ENCODE peak calls at places on chromosomes 2 and 18, in four cellular contexts. E, B, K and L are unnamed samples.

GRCh38 chr2:119871725-119872124 is 112.0 kb downstream of the PTPN4 start:
- DNase-seq in K (no peak), E (no peak), B (no peak), L (no peak)

GRCh38 chr2:174902491-174903242 is 102.5 kb downstream of the CHN1 start:
- DNase-seq in B (no peak), K (no peak), E (no peak), L (no peak)

GRCh38 chr18:62732631-62733030 is 17.3 kb downstream of the PHLPP1 start:
- DNase-seq in K (no peak), B (no peak), E (no peak), L (no peak)

GRCh38 chr2:128315829-128316776 is 2.6 kb downstream of the HS6ST1 start:
- DNase-seq in E (no peak), B (no peak), K (peak; percentile 18), L (peak; percentile 6)

GRCh38 chr2:240451791-240452470 is 16.5 kb downstream of the GPC1 start:
- DNase-seq in E (no peak), B (no peak), K (no peak), L (no peak)

GRCh38 chr2:241863021-241863954 is 4.6 kb upstream of the PDCD1 start:
- DNase-seq in K (no peak), B (no peak), E (no peak), L (no peak)

GRCh38 chr2:46645681-46646162 is 166.4 kb downstream of the TMEM247 start:
- DNase-seq in K (no peak), E (no peak), B (no peak), L (no peak)

GRCh38 chr2:232854082-232854481 is 16.0 kb upstream of the SNORC start:
- DNase-seq in B (no peak), E (no peak), K (no peak), L (no peak)

GRCh38 chr2:240913810-240914644 is 7.9 kb downstream of the CROCC2 start:
- DNase-seq in B (peak; percentile 69), K (peak; percentile 63), E (no peak), L (peak; percentile 81)

GRCh38 chr2:102520801-102521200 is 47.8 kb downstream of the SLC9A4 start:
- DNase-seq in B (no peak), E (no peak), K (no peak), L (no peak)

GRCh38 chr2:201151127-201152074 is 31.5 kb upstream of the CASP10 start:
- DNase-seq in E (no peak), B (no peak), K (no peak), L (no peak)

GRCh38 chr2:129733579-129733978 is 245.9 kb upstream of the RAB6C start:
- DNase-seq in E (no peak), B (no peak), K (no peak), L (peak; percentile 35)

GRCh38 chr2:211455225-211455841 is 898.9 kb downstream of the CPS1 start:
- DNase-seq in B (peak; percentile 61), K (no peak), E (peak; percentile 33), L (no peak)

GRCh38 chr18:44709297-44710117 is 28.8 kb downstream of the SETBP1 start:
- DNase-seq in K (no peak), B (no peak), E (peak; percentile 92), L (no peak)

GRCh38 chr2:16205631-16206030 is 265.3 kb downstream of the MYCN start:
- DNase-seq in K (no peak), B (no peak), E (no peak), L (no peak)

GRCh38 chr18:44185981-44186380 is 494.7 kb upstream of the SETBP1 start:
- DNase-seq in B (no peak), E (no peak), K (no peak), L (no peak)

GRCh38 chr2:240922234-240922981 is 16.3 kb downstream of the CROCC2 start:
- DNase-seq in B (no peak), K (peak; percentile 17), E (no peak), L (peak; percentile 60)

GRCh38 chr2:107719141-107719540 is 107.6 kb upstream of the RGPD4 start:
- DNase-seq in E (no peak), B (no peak), K (no peak), L (no peak)

GRCh38 chr2:50333501-50334228 is 698.3 kb downstream of the NRXN1 start:
- DNase-seq in E (no peak), K (no peak), B (no peak), L (no peak)

GRCh38 chr18:9648431-9649163 is 34.2 kb upstream of the PPP4R1 start:
- DNase-seq in K (no peak), E (no peak), B (no peak), L (peak; percentile 11)

GRCh38 chr2:105609756-105610397 is 134.8 kb upstream of the NCK2 start:
- DNase-seq in K (no peak), E (no peak), B (no peak), L (peak; percentile 42)

GRCh38 chr2:204900487-204900886 is 355.2 kb downstream of the PARD3B start:
- DNase-seq in K (no peak), B (no peak), E (no peak), L (no peak)

GRCh38 chr2:31300309-31300708 is 66.4 kb downstream of the EHD3 start:
- DNase-seq in K (no peak), B (no peak), E (no peak), L (no peak)

GRCh38 chr18:79523738-79524180 is 128.0 kb downstream of the NFATC1 start:
- DNase-seq in E (no peak), K (peak; percentile 19), B (no peak), L (no peak)

GRCh38 chr18:79461627-79462026 is 65.9 kb downstream of the NFATC1 start:
- DNase-seq in E (no peak), K (no peak), B (no peak), L (no peak)

GRCh38 chr18:62282188-62282629 is 42.9 kb upstream of the TNFRSF11A start:
- DNase-seq in E (no peak), B (no peak), K (no peak), L (no peak)

GRCh38 chr2:5673148-5673860 is 18.9 kb upstream of the SOX11 start:
- DNase-seq in K (no peak), B (no peak), E (peak; percentile 21), L (no peak)

GRCh38 chr2:64625352-64626145 is 28.2 kb downstream of the SERTAD2 start:
- DNase-seq in B (no peak), E (no peak), K (no peak), L (no peak)

GRCh38 chr2:634041-634440 is 43.2 kb downstream of the TMEM18 start:
- DNase-seq in B (no peak), K (no peak), E (no peak), L (no peak)

GRCh38 chr2:166057363-166058169 is 70.3 kb downstream of the SCN1A start:
- DNase-seq in K (no peak), E (peak; percentile 38), B (peak; percentile 2), L (no peak)

GRCh38 chr18:35515460-35516130 is 17.8 kb upstream of the INO80C start:
- DNase-seq in E (no peak), K (no peak), B (no peak), L (no peak)

GRCh38 chr2:173884403-173884802 is 80.8 kb downstream of the SP3 start:
- DNase-seq in B (peak; percentile 9), E (peak; percentile 39), K (peak; percentile 63), L (no peak)

GRCh38 chr2:173880561-173880960 is 84.6 kb downstream of the SP3 start:
- DNase-seq in K (no peak), B (no peak), E (no peak), L (no peak)

GRCh38 chr2:173881886-173882285 is 83.3 kb downstream of the SP3 start:
- DNase-seq in E (no peak), B (no peak), K (no peak), L (no peak)

GRCh38 chr2:173876833-173877413 is 88.2 kb downstream of the SP3 start:
- DNase-seq in E (no peak), B (no peak), K (no peak), L (no peak)

DNA sequence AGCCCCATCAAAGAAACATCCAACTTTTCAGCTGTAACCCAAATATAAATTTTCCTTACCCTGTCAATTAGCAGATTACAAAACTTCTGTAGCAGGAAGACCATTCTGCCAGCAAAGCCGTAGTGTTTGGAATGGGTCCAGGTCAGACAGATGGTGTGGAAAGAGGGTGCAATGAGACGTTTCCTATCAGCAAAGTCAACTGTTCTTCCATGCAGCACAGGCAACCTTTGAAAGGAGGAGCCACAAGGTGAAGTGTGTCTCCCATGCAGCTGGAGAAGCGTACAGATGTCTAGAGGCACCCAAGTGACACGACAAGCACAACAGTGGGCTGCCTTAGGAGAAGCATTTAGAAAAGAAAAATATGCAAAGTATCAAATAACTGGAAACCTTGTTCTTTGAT is 83.7 kb downstream of the SP3 start:
- DNase-seq in B (no peak), K (peak; percentile 45), E (no peak), L (no peak)
- H3K4me3 ChIP-seq in B (peak overlapping the region; percentile 64), K (no peak overlapping the region), E (no peak overlapping the region), L (no peak overlapping the region)

GRCh38 chr2:23065936-23066335 is 319.0 kb upstream of the KLHL29 start:
- DNase-seq in K (no peak), E (no peak), B (peak; percentile 14), L (no peak)
- H3K4me3 ChIP-seq in K (no peak overlapping the region), E (no peak overlapping the region), B (no peak overlapping the region), L (no peak overlapping the region)

GRCh38 chr2:109459485-109459884 is 154.3 kb downstream of the SEPTIN10 start:
- DNase-seq in K (no peak), B (no peak), E (no peak), L (peak; percentile 80)

GRCh38 chr2:109456776-109457175 is 157.0 kb downstream of the SEPTIN10 start:
- DNase-seq in B (no peak), E (no peak), K (no peak), L (peak; percentile 59)

GRCh38 chr2:109457366-109457765 is 156.4 kb downstream of the SEPTIN10 start:
- DNase-seq in E (peak; percentile 0), K (no peak), B (no peak), L (peak; percentile 63)

GRCh38 chr2:109458512-109458911 is 155.3 kb downstream of the SEPTIN10 start:
- DNase-seq in B (no peak), E (no peak), K (no peak), L (no peak)

GRCh38 chr2:109457811-109458210 is 156.0 kb downstream of the SEPTIN10 start:
- DNase-seq in E (no peak), K (no peak), B (no peak), L (no peak)
- H3K4me3 ChIP-seq in E (no peak overlapping the region), K (no peak overlapping the region), B (no peak overlapping the region), L (no peak overlapping the region)

GRCh38 chr2:20651731-20652099 is 817 bp upstream of the HS1BP3 start:
- DNase-seq in E (no peak), K (no peak), B (no peak), L (no peak)
- H3K4me3 ChIP-seq in E (peak overlapping the region; percentile 64), K (peak overlapping the region; percentile 92), B (no peak overlapping the region), L (peak overlapping the region; percentile 69)

GRCh38 chr2:17749753-17750438 is 3.7 kb downstream of the SMC6 start:
- DNase-seq in B (no peak), K (no peak), E (peak; percentile 38), L (no peak)

GRCh38 chr2:17752892-17753802 is 463 bp downstream of the SMC6 start:
- DNase-seq in B (no peak), E (peak; percentile 74), K (peak; percentile 23), L (no peak)

GRCh38 chr2:17753803-17754663 is at the start of the genes GEN1 and SMC6:
- DNase-seq in K (peak; percentile 84), B (peak; percentile 93), E (peak; percentile 90), L (peak; percentile 38)

GRCh38 chr2:17754773-17755425 is 961 bp downstream of the GEN1 start:
- DNase-seq in K (no peak), B (no peak), E (no peak), L (no peak)

DNA sequence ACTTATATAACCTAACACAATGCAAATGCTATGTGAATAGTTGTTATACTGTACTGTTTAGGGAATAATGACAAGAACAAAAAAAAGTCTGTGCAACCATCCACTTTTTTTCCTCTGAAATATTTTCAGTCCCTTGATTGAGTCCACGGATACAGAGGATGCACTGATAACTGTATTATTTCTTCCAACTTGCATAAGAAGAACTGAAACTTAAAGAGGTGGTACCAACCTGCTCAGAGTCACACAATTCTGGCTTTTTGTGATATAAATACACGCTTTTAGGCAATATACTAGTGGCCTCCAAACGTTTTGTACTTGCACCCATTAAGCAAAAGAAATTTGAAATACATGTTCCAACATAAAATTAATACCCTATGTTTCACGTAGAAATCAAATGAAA is 1.3 kb downstream of the SMC6 start:
- DNase-seq in B (no peak), K (no peak), E (peak; percentile 26), L (no peak)
- H3K4me3 ChIP-seq in B (no peak overlapping the region), K (no peak overlapping the region), E (peak overlapping the region; percentile 94), L (no peak overlapping the region)